ENCODE peak calls at places on chromosomes 12 and 14, in five cellular contexts. A is pancreas, U is heart right ventricle, P is substantia nigra, F is small intestine. N is an unnamed sample.

GRCh38 chr14:105878125-105878524 is 351.7 kb downstream of the TMEM121 start:
- DNase-seq in P (no peak), A (no peak), U (peak), F (no peak), N (peak)

GRCh38 chr12:88448337-88448944 is 131.8 kb downstream of the KITLG start:
- DNase-seq in U (no peak), P (no peak), A (no peak), F (no peak), N (no peak)

GRCh38 chr14:100825691-100826331 is at the start of gene MEG3:
- DNase-seq in U (peak), A (peak), P (no peak), F (no peak), N (peak)

GRCh38 chr14:63163306-63163705 is 40.9 kb upstream of the RHOJ start:
- DNase-seq in P (no peak), U (no peak), F (no peak), A (no peak), N (no peak)

GRCh38 chr14:56121786-56122185 is 3.6 kb downstream of the PELI2 start:
- DNase-seq in A (no peak), P (no peak), F (no peak), U (no peak), N (no peak)

GRCh38 chr14:29584992-29585391 is 342.7 kb downstream of the PRKD1 start:
- DNase-seq in F (no peak), P (no peak), A (peak), U (peak), N (peak)

GRCh38 chr12:49198431-49199155 is 9.7 kb upstream of the TUBA1A start:
- DNase-seq in U (peak), A (no peak), P (peak), F (no peak), N (peak)

GRCh38 chr14:75615200-75615599 is 36.8 kb downstream of the FLVCR2 start:
- DNase-seq in P (no peak), U (no peak), A (peak), F (no peak), N (no peak)

GRCh38 chr12:122646568-122647220 is 56.5 kb downstream of the HCAR2 start:
- DNase-seq in U (no peak), F (no peak), A (no peak), P (no peak), N (no peak)

GRCh38 chr14:22226381-22226780 is 362.6 kb downstream of the DAD1 start:
- DNase-seq in A (no peak), U (no peak), F (no peak), P (no peak), N (no peak)

GRCh38 chr12:27237790-27238771 is 6.0 kb upstream of the STK38L start:
- DNase-seq in U (no peak), A (no peak), F (no peak), P (no peak), N (no peak)

GRCh38 chr14:100238419-100239199 is at the start of gene YY1:
- DNase-seq in A (peak), F (peak), P (peak), U (peak), N (peak)

GRCh38 chr12:114238808-114239207 is 167.1 kb downstream of the TBX5 start:
- DNase-seq in F (no peak), A (no peak), U (peak), P (no peak), N (no peak)

GRCh38 chr14:93984987-93985410 is 8.6 kb upstream of the ASB2 start:
- DNase-seq in A (no peak), P (no peak), U (no peak), F (peak), N (peak)

GRCh38 chr14:77260631-77261030 is 10.4 kb downstream of the NGB start:
- DNase-seq in A (no peak), U (no peak), P (no peak), F (no peak), N (no peak)

GRCh38 chr14:76331328-76332011 is 44.5 kb upstream of the ESRRB start:
- DNase-seq in F (no peak), U (no peak), A (no peak), P (no peak), N (no peak)

GRCh38 chr14:75570797-75571196 is 7.6 kb upstream of the FLVCR2 start:
- DNase-seq in A (no peak), P (no peak), U (no peak), F (no peak), N (no peak)

GRCh38 chr12:95487024-95487423 is 13.1 kb downstream of the METAP2 start:
- DNase-seq in P (no peak), A (no peak), U (no peak), F (peak), N (no peak)

GRCh38 chr12:95484524-95484923 is 10.6 kb downstream of the METAP2 start:
- DNase-seq in F (no peak), A (no peak), P (no peak), U (no peak), N (no peak)

GRCh38 chr12:95480230-95480629 is 6.3 kb downstream of the METAP2 start:
- DNase-seq in A (no peak), F (no peak), P (no peak), U (no peak), N (no peak)

GRCh38 chr12:95481888-95482287 is 7.9 kb downstream of the METAP2 start:
- DNase-seq in U (no peak), F (no peak), A (no peak), P (no peak), N (no peak)

DNA sequence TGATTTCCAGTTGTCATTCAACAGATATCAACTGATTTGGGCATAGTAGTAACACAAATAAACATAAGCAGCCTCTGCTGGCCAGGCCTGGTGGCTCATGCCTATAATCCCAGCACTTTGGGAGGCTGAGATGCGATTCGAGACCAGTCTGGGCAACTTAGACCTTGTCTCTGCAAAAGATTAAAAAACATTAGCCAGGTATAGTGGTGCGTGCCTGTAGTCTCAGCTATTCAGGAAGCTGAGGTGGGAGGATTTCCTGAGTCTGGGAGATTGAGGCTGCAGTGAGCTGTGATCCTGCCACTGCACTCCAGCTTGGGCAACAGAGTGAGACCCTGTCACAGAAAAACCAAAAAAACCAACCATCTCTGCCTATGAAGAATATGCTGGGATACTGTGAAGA is 7.1 kb downstream of the METAP2 start:
- DNase-seq in P (no peak), F (no peak), A (no peak), U (no peak), N (no peak)
- H3K27ac ChIP-seq in P (no peak), F (no peak), A (no peak), U (no peak), N (no peak)

DNA sequence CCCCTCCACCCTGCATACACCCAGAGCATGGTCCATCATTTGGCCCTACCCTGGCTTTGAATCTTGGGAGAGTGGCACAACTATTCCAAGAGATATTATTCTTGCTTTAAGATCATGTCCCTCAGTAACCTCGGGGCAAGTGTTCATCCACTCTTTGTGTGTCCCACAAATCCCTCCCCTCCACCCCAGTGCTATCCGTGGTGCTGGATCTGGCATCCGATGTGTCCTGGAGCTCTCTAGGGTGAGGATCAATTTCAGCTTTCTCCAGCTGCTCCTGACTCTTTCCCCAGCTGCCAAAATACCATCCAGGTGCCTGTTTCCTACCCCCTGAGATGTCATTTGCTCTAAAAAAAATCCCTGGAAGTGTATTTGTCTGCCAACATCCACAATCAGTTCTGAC is 64.8 kb upstream of the CMKLR1 start:
- DNase-seq in P (no peak), F (no peak), A (no peak), U (no peak), N (no peak)
- H3K27ac ChIP-seq in P (no peak), F (no peak), A (no peak), U (no peak), N (no peak)

GRCh38 chr14:51028851-51029754 is 65.8 kb downstream of the TRIM9 start:
- DNase-seq in F (no peak), U (no peak), P (no peak), A (no peak), N (no peak)
- H3K27ac ChIP-seq in F (no peak), U (no peak), P (peak), A (no peak), N (peak)

GRCh38 chr12:56723889-56724659 is 1.0 kb downstream of the NACA start:
- DNase-seq in U (no peak), P (no peak), A (peak), F (peak), N (peak)

GRCh38 chr12:56721721-56722120 is 3.4 kb downstream of the NACA start:
- DNase-seq in A (no peak), U (no peak), F (no peak), P (no peak), N (no peak)

GRCh38 chr12:56724660-56724988 is 475 bp downstream of the NACA start:
- DNase-seq in U (no peak), F (peak), A (no peak), P (no peak), N (no peak)

GRCh38 chr12:56723352-56723751 is 1.7 kb downstream of the NACA start:
- DNase-seq in A (no peak), P (no peak), U (no peak), F (no peak), N (no peak)

DNA sequence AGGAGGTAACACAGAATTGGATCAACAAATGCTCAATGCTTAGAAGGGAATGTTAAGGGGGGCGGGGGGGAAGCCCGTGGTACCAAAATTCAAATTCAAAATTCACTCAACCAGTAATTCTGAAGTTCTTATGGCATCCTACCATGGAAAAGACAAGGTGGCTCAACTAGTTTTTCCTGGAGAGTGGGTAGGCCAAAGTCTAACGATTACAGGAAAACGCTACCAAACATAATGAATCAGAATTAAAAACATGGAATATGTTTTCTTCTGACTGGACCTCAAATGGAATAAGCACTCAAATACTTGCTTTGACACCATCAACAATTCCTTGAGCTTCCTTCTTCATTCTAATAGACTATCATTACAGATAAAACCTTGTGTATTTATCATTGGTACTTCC is 2.3 kb downstream of the NACA start:
- DNase-seq in A (no peak), P (no peak), F (peak), U (no peak), N (no peak)
- H3K27ac ChIP-seq in A (no peak), P (no peak), F (no peak), U (peak), N (no peak)

GRCh38 chr12:78864483-78865296 is at the start of gene SYT1:
- DNase-seq in F (no peak), U (peak), A (no peak), P (no peak), N (peak)
- H3K27ac ChIP-seq in F (no peak), U (no peak), A (no peak), P (no peak), N (peak)

GRCh38 chr14:103518416-103519042 is 4.1 kb downstream of the CKB start:
- DNase-seq in A (no peak), U (peak), P (no peak), F (peak), N (no peak)

GRCh38 chr14:103517172-103517566 is 5.5 kb downstream of the CKB start:
- DNase-seq in F (no peak), A (no peak), P (no peak), U (no peak), N (no peak)

GRCh38 chr14:103517626-103518415 is 4.8 kb downstream of the CKB start:
- DNase-seq in F (no peak), P (no peak), U (no peak), A (no peak), N (no peak)

GRCh38 chr14:103514596-103515421 is 7.8 kb downstream of the CKB start:
- DNase-seq in A (no peak), P (no peak), U (no peak), F (no peak), N (no peak)

GRCh38 chr14:103516426-103517171 is 6.0 kb downstream of the CKB start:
- DNase-seq in U (no peak), A (no peak), P (no peak), F (no peak), N (no peak)
- H3K27ac ChIP-seq in U (no peak), A (no peak), P (peak), F (no peak), N (peak)